ENCODE peak calls at places on chromosomes 3 and 15, in four cellular contexts. One of them, this sample, is unnamed.

GRCh38 chr3:115819785-115820384 is 196.6 kb downstream of the GAP43 start:
- DNase-seq in fibroblast of lung: peak; percentile 84
- DNase-seq in fibroblast of pulmonary artery: peak; percentile 93
- DNase-seq in AG20443: peak; percentile 76
- DNase-seq in this sample: peak; percentile 93

GRCh38 chr3:10334042-10334441 is 13.1 kb upstream of the SEC13 start:
- DNase-seq in fibroblast of lung: no peak
- DNase-seq in fibroblast of pulmonary artery: no peak
- DNase-seq in AG20443: no peak
- DNase-seq in this sample: no peak

GRCh38 chr3:60764870-60765269 is 486.4 kb downstream of the FHIT start:
- DNase-seq in fibroblast of lung: no peak
- DNase-seq in fibroblast of pulmonary artery: no peak
- DNase-seq in AG20443: no peak
- DNase-seq in this sample: no peak

GRCh38 chr3:150255416-150255815 is 152.7 kb upstream of the TSC22D2 start:
- DNase-seq in fibroblast of lung: no peak
- DNase-seq in fibroblast of pulmonary artery: no peak
- DNase-seq in AG20443: no peak
- DNase-seq in this sample: no peak

GRCh38 chr15:66069751-66070150 is 183.8 kb downstream of the MEGF11 start:
- DNase-seq in fibroblast of lung: no peak
- DNase-seq in fibroblast of pulmonary artery: no peak
- DNase-seq in AG20443: no peak
- DNase-seq in this sample: no peak

GRCh38 chr3:151203053-151203420 is at the start of gene GPR171:
- DNase-seq in fibroblast of lung: no peak
- DNase-seq in fibroblast of pulmonary artery: no peak
- DNase-seq in AG20443: no peak
- DNase-seq in this sample: no peak

GRCh38 chr3:78414261-78414660 is 1353.5 kb downstream of the ROBO1 start:
- DNase-seq in fibroblast of lung: no peak
- DNase-seq in fibroblast of pulmonary artery: no peak
- DNase-seq in AG20443: no peak
- DNase-seq in this sample: no peak

GRCh38 chr15:43383070-43383469 is 12.2 kb downstream of the TUBGCP4 start:
- DNase-seq in fibroblast of lung: peak; percentile 37
- DNase-seq in fibroblast of pulmonary artery: no peak
- DNase-seq in AG20443: peak; percentile 17
- DNase-seq in this sample: no peak

GRCh38 chr15:51341366-51342248 is at the start of gene GLDN:
- DNase-seq in fibroblast of lung: peak; percentile 46
- DNase-seq in fibroblast of pulmonary artery: peak; percentile 24
- DNase-seq in AG20443: peak; percentile 62
- DNase-seq in this sample: no peak

GRCh38 chr3:7306900-7307299 is 446.0 kb downstream of the GRM7 start:
- DNase-seq in fibroblast of lung: no peak
- DNase-seq in fibroblast of pulmonary artery: no peak
- DNase-seq in AG20443: no peak
- DNase-seq in this sample: no peak

This sample was measured in cardiac fibroblast.